ENCODE peak calls at places on chromosome 15, in seven cellular contexts. O, W, F, T, S, J and G are unnamed samples.

GRCh38 chr15:72676838-72677237 is 9.1 kb downstream of the HIGD2B start:
- DNase-seq in F (no peak), W (no peak), T (no peak), J (no peak), S (no peak), O (no peak), G (no peak)

GRCh38 chr15:39595621-39596221 is 14.8 kb downstream of the THBS1 start:
- DNase-seq in W (no peak), F (no peak), O (no peak), S (no peak), J (no peak), T (no peak), G (no peak)

GRCh38 chr15:56917652-56918045 is 795 bp upstream of the TCF12 start:
- DNase-seq in J (no peak), S (no peak), T (no peak), W (peak), F (no peak), O (no peak), G (no peak)

GRCh38 chr15:63218114-63218808 is 28.9 kb downstream of the RAB8B start:
- DNase-seq in O (no peak), T (no peak), F (no peak), S (no peak), W (no peak), J (peak), G (no peak)

GRCh38 chr15:59999558-60000112 is 4.5 kb upstream of the FOXB1 start:
- DNase-seq in F (no peak), W (no peak), O (no peak), J (no peak), S (no peak), T (no peak), G (no peak)

GRCh38 chr15:85880501-85881190 is 85.9 kb upstream of the KLHL25 start:
- DNase-seq in S (no peak), F (no peak), T (no peak), W (no peak), O (no peak), J (no peak), G (no peak)

GRCh38 chr15:40238927-40239591 is at the start of gene PAK6:
- DNase-seq in J (peak), W (peak), T (peak), S (no peak), O (no peak), F (peak), G (no peak)

GRCh38 chr15:69074843-69075224 is 60.3 kb downstream of the NOX5 start:
- DNase-seq in W (no peak), O (no peak), F (no peak), J (no peak), T (no peak), S (no peak), G (no peak)

GRCh38 chr15:88604381-88604951 is 16.7 kb upstream of the AEN start:
- DNase-seq in J (no peak), S (no peak), T (peak), O (no peak), W (no peak), F (no peak), G (no peak)

GRCh38 chr15:69704229-69704628 is 251.6 kb downstream of the RPLP1 start:
- DNase-seq in W (no peak), F (no peak), O (no peak), S (no peak), T (no peak), J (no peak), G (no peak)

GRCh38 chr15:95365615-95366107 is 964.8 kb upstream of the NR2F2 start:
- DNase-seq in W (peak), J (no peak), T (no peak), O (no peak), F (no peak), S (peak), G (no peak)

GRCh38 chr15:83436513-83437158 is 10.5 kb upstream of the SH3GL3 start:
- DNase-seq in O (no peak), F (no peak), J (peak), W (peak), T (no peak), S (no peak), G (no peak)

GRCh38 chr15:56804279-56804678 is 71.0 kb upstream of the ZNF280D start:
- DNase-seq in O (no peak), J (no peak), W (peak), S (no peak), T (no peak), F (no peak), G (no peak)

GRCh38 chr15:40029979-40030893 is 8.7 kb downstream of the SRP14 start:
- DNase-seq in S (no peak), O (no peak), W (no peak), T (no peak), J (no peak), F (no peak), G (no peak)

GRCh38 chr15:78004919-78005634 is 72.4 kb downstream of the TBC1D2B start:
- DNase-seq in F (peak), T (peak), J (no peak), W (no peak), O (peak), S (peak), G (no peak)

GRCh38 chr15:57772223-57772957 is 65.9 kb downstream of the POLR2M start:
- DNase-seq in T (no peak), F (no peak), W (no peak), O (no peak), J (peak), S (no peak), G (no peak)

GRCh38 chr15:54197995-54198394 is 219.8 kb downstream of the UNC13C start:
- DNase-seq in S (no peak), F (no peak), W (peak), J (no peak), O (no peak), T (no peak), G (no peak)

GRCh38 chr15:57156210-57156887 is 220.0 kb upstream of the CGNL1 start:
- DNase-seq in S (no peak), J (no peak), T (no peak), O (no peak), F (no peak), W (no peak), G (no peak)

GRCh38 chr15:89801471-89802205 is 13.0 kb downstream of the ANPEP start:
- DNase-seq in J (no peak), O (peak), T (no peak), W (no peak), F (no peak), S (no peak), G (no peak)

GRCh38 chr15:90892498-90893174 is 8.3 kb downstream of the FES start:
- DNase-seq in J (no peak), F (no peak), O (peak), T (no peak), S (peak), W (no peak), G (no peak)

GRCh38 chr15:58459562-58459961 is 27.8 kb downstream of the LIPC start:
- DNase-seq in W (no peak), J (no peak), T (no peak), F (no peak), O (no peak), S (peak), G (no peak)

DNA sequence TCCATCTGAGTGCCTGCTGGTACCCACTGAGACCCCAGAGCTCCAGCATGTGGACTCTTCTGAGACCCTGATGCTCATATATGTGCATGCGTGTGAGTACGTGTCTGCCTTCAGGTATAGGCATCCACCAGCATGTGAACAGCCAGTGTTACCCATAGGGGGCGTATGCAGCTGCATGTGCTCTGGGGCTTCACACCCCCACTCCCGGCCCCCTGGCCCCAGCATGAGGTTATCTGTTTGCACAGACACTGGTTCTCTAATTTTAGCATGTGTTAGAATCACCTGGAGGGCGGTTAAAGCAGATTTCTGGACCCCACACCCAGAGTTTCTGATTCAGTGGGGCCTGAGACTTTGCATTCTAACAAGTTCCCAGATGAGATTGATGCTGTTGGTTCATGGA is 824 bp upstream of the CILP start:
- DNase-seq in O (no peak), S (no peak), J (no peak), F (no peak), T (no peak), W (peak), G (no peak)
- TF ChIP-seq CTCF in O (no peak), S (peak), J (no peak), F (peak), T (no peak), W (peak), G (peak)

DNA sequence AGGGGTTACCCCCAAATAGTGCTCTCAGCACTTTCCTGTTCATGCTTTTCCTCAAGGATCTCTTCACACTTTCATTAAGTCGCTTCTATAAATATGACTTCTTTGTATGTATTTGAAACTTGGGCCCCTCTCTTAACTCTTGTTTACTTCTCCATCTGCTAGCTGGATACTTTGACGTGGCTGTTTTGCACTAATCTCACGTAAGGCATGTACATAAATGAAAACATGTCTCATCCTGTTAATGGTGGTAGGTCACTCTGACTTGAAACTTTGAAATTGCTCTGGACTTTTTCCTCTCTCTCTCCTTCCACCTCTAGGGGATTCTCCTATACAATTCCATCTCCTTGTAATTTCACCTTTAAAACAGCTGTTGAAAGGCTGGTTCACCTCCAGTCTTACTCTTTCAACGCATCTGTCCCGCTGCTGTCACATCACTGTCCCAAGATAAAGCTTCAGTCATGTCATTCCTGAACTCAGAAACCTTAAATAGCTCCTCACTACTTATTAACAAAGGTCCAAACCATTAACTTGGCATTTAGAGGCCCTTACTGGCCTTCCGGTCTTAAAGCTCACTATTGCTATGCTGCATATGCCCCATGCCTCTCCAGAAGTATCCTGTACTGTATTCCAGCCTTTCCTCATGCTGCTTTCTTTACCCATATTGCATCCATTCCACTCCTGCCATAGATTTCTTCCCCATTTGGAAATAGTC is 1.2 kb downstream of the BLOC1S6 start:
- DNase-seq in J (no peak), F (no peak), S (no peak), W (peak), T (no peak), O (no peak), G (no peak)
- TF ChIP-seq CTCF in J (no peak), F (no peak), S (no peak), W (no peak), T (no peak), O (no peak), G (no peak)

DNA sequence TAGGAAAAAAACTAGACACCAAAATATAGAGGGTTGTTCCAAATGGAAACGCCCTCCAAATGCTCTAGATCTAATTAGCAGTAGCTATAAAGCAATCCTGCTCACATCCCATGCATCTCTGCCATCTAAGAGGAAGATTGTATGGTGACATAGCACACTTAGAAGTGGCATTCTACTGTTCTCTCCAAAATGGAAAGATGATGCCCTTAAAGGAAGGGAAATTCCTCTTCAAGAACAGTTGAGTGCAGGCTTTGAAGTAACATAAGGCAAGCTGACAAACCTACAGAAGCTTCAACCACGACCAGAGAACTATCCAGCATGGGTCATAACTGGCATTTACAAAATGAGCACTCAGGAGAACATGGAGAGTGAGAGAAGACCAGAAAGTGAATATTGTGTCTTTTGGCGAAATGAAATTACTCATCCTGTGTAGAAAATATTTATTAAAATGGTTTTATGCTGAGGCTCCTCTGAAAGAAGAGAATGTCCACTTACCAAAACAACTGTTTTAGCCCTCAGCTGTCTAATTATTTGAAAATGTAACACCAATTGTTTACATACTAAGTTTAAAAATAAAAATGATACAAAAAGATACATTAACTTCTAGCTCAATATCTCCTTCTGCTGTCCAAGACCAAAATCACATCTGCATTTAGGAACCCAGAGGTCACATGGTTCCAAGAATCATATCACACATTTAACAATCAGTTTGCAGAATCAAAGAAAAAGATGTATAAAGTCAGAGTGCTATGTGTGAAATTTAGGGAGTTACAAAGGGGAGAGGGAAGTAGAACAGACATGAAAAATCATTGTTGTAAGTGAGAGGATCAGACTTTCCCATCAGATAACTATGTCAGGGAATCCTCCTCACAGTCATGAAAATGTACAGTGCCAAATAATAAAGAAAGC is 216.9 kb downstream of the ATP8B4 start:
- DNase-seq in F (no peak), J (no peak), W (no peak), S (no peak), T (no peak), O (no peak), G (no peak)
- TF ChIP-seq CTCF in F (peak), J (peak), W (no peak), S (no peak), T (no peak), O (no peak), G (no peak)

GRCh38 chr15:74545776-74546656 is 5.0 kb downstream of the ARID3B start:
- DNase-seq in W (peak), S (peak), T (peak), J (peak), O (peak), F (peak), G (peak)
- TF ChIP-seq CTCF in W (no peak), S (no peak), T (peak), J (peak), O (no peak), F (no peak), G (no peak)

GRCh38 chr15:27844018-27844666 is 255.0 kb downstream of the OCA2 start:
- DNase-seq in W (no peak), J (peak), T (no peak), F (no peak), S (no peak), O (no peak), G (no peak)
- TF ChIP-seq CTCF in W (no peak), J (no peak), T (no peak), F (no peak), S (no peak), O (no peak), G (no peak)

GRCh38 chr15:41584636-41585139 is 25.7 kb downstream of the TYRO3 start:
- DNase-seq in J (no peak), S (no peak), O (no peak), T (no peak), F (no peak), W (no peak), G (no peak)

GRCh38 chr15:41583795-41584194 is 24.8 kb downstream of the TYRO3 start:
- DNase-seq in W (no peak), J (no peak), F (no peak), O (no peak), S (no peak), T (no peak), G (no peak)

GRCh38 chr15:41581110-41581509 is 22.1 kb downstream of the TYRO3 start:
- DNase-seq in O (no peak), W (peak), T (no peak), F (no peak), J (no peak), S (no peak), G (no peak)

GRCh38 chr15:41585140-41586047 is 26.4 kb downstream of the TYRO3 start:
- DNase-seq in T (peak), S (peak), F (peak), O (no peak), W (no peak), J (peak), G (no peak)
- TF ChIP-seq CTCF in T (peak), S (peak), F (no peak), O (peak), W (no peak), J (peak), G (no peak)

GRCh38 chr15:31557899-31558298 is 231.3 kb downstream of the KLF13 start:
- DNase-seq in W (no peak), J (no peak), O (no peak), S (no peak), F (no peak), T (no peak), G (no peak)

GRCh38 chr15:31561156-31561555 is 234.5 kb downstream of the KLF13 start:
- DNase-seq in O (no peak), W (no peak), S (no peak), J (no peak), F (no peak), T (no peak), G (no peak)

GRCh38 chr15:31560643-31561042 is 234.0 kb downstream of the KLF13 start:
- DNase-seq in J (no peak), F (no peak), O (no peak), S (no peak), T (no peak), W (no peak), G (no peak)

GRCh38 chr15:31556494-31557150 is 230.0 kb downstream of the KLF13 start:
- DNase-seq in T (no peak), J (no peak), S (no peak), O (no peak), W (no peak), F (no peak), G (no peak)

GRCh38 chr15:31558840-31559239 is 232.2 kb downstream of the KLF13 start:
- DNase-seq in S (no peak), T (no peak), F (no peak), J (no peak), W (no peak), O (no peak), G (no peak)
- TF ChIP-seq CTCF in S (no peak), T (no peak), F (no peak), J (no peak), W (no peak), O (no peak), G (no peak)

GRCh38 chr15:48802867-48803266 is 8.0 kb downstream of the CEP152 start:
- DNase-seq in T (no peak), F (no peak), W (no peak), S (no peak), J (peak), O (no peak), G (no peak)

GRCh38 chr15:48802257-48802656 is 8.6 kb downstream of the CEP152 start:
- DNase-seq in W (peak), S (no peak), O (no peak), J (no peak), T (no peak), F (no peak), G (no peak)

GRCh38 chr15:48798319-48798718 is 12.6 kb downstream of the CEP152 start:
- DNase-seq in T (no peak), J (no peak), S (no peak), O (no peak), W (no peak), F (no peak), G (no peak)

GRCh38 chr15:48800245-48800644 is 10.6 kb downstream of the CEP152 start:
- DNase-seq in W (no peak), O (no peak), J (no peak), F (no peak), S (no peak), T (no peak), G (no peak)

DNA sequence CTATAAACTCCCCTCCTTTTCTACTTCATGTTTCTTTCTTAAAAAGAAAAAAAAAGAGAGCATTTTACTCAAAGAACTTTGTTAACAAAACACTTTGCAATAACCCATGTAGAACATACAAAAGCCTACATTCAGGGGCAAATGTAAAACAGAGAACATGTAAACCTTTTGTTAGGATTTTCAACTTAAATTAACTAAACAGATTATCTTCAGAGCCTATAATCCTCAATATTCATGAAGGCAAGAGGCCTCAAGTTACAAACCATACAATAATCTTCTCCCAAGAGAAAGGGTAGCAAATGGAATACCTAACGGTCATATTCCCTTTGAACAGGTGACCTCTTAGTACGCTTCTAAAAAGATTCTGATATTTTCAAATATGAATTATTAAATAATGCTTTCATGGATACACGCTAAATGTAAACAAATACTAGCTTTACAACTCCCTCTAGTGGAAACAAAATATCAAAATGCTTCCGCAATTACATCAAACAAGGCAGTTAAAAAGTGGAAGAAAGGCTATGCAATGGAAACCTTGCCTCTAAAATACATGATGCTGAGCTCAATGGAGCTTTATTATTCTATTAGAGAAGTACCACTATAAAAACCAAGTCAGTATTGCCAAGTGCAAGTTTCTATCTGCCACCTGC is 9.9 kb downstream of the CEP152 start:
- DNase-seq in J (no peak), F (no peak), O (no peak), T (no peak), S (no peak), W (peak), G (no peak)
- TF ChIP-seq CTCF in J (peak), F (peak), O (peak), T (peak), S (peak), W (peak), G (no peak)

GRCh38 chr15:76647612-76648011 is 257.5 kb downstream of the SCAPER start:
- DNase-seq in O (no peak), S (no peak), T (no peak), W (no peak), F (no peak), J (no peak), G (no peak)

DNA sequence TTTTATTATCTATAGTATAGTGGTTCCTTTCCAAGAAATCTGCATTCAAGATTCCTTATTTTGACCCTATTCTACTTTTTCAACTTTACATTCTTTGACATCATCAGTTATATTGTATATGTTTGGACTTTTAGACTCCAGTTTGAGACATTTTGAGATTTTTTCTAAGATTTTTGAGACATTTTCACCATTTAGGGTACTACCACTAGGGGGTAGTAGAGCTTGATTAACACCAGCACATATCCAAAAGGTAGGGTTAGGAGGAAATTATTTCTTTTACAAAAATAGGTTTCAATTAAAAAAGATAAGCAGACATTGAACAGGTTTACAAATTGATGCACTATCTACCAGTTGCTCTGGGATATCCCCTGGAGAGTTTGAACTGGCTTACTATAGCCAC is 262.5 kb downstream of the SCAPER start:
- DNase-seq in W (peak), T (no peak), J (no peak), S (no peak), F (no peak), O (no peak), G (no peak)
- TF ChIP-seq CTCF in W (peak), T (peak), J (peak), S (peak), F (no peak), O (peak), G (peak)

GRCh38 chr15:100650685-100651084 is 48.3 kb downstream of the ASB7 start:
- DNase-seq in S (no peak), T (no peak), W (no peak), J (peak), O (no peak), F (no peak), G (no peak)
- TF ChIP-seq CTCF in S (no peak), T (peak), W (no peak), J (peak), O (no peak), F (no peak), G (no peak)